ENCODE peak calls at places on chromosome 12, in six cellular contexts. X is NCI-H1092 treated with DMSO at 0.1 percent for 48 hours, I is foreskin melanocyte, M is nephron progenitor cell, W is A549, O is neuronal stem cell. A is an unnamed sample.

GRCh38 chr12:110102255-110102654 is 21.9 kb upstream of the IFT81 start:
- DNase-seq in X (peak; percentile 29), I (peak; percentile 88), M (peak; percentile 32), W (peak; percentile 98), O (no peak), A (peak; percentile 36)

GRCh38 chr12:112524676-112525425 is 106.1 kb downstream of the PTPN11 start:
- DNase-seq in X (no peak), I (no peak), M (no peak), W (peak; percentile 47), O (no peak), A (no peak)

GRCh38 chr12:102959391-102959790 is 1.9 kb downstream of the ASCL1 start:
- DNase-seq in X (peak; percentile 54), I (no peak), M (no peak), W (no peak), O (no peak), A (no peak)

GRCh38 chr12:2806700-2807099 is 5.8 kb upstream of the ITFG2 start:
- DNase-seq in X (no peak), I (no peak), M (no peak), W (no peak), O (no peak), A (no peak)

GRCh38 chr12:5587701-5588100 is 155.8 kb downstream of the NTF3 start:
- DNase-seq in X (no peak), I (no peak), M (peak; percentile 52), W (no peak), O (peak; percentile 52), A (no peak)

GRCh38 chr12:46908236-46908935 is 82.6 kb upstream of the SLC38A4 start:
- DNase-seq in X (no peak), I (no peak), M (no peak), W (no peak), O (no peak), A (no peak)

GRCh38 chr12:71972441-71973074 is 33.9 kb downstream of the TPH2 start:
- DNase-seq in X (no peak), I (no peak), M (no peak), W (no peak), O (no peak), A (no peak)

GRCh38 chr12:68842784-68843567 is 35.0 kb downstream of the MDM2 start:
- DNase-seq in X (no peak), I (no peak), M (no peak), W (no peak), O (no peak), A (no peak)

GRCh38 chr12:129202109-129202814 is 349.0 kb downstream of the GLT1D1 start:
- DNase-seq in X (no peak), I (no peak), M (no peak), W (no peak), O (no peak), A (no peak)

GRCh38 chr12:13973981-13974380 is 7.4 kb downstream of the GRIN2B start:
- DNase-seq in X (peak; percentile 81), I (no peak), M (no peak), W (no peak), O (no peak), A (no peak)